ENCODE peak calls at places on chromosomes 5 and 9, in six cellular contexts. R is GM23338; D is CD8-positive, alpha-beta memory T cell; M is endodermal cell; U is IMR-90; B is effector memory CD4-positive, alpha-beta T cell. W is an unnamed sample. For H3K4me1, the result is how much of the 10 kb centered on the place peaks cover.

GRCh38 chr9:80498165-80498564 is 926.4 kb downstream of the TLE4 start:
- DNase-seq in R (no peak), B (no peak), U (no peak), M (no peak), D (no peak), W (no peak)

GRCh38 chr9:124875501-124875900 is 13.6 kb downstream of the ARPC5L start:
- DNase-seq in R (no peak), U (no peak), M (no peak), B (no peak), D (no peak), W (no peak)

GRCh38 chr5:44665101-44665701 is 143.5 kb upstream of the MRPS30 start:
- DNase-seq in M (no peak), B (no peak), U (no peak), R (no peak), D (no peak), W (peak)

GRCh38 chr5:135913713-135914626 is 18.3 kb upstream of the IL9 start:
- DNase-seq in B (no peak), R (no peak), M (no peak), U (no peak), D (no peak), W (no peak)

GRCh38 chr9:118129541-118129940 is 425.3 kb downstream of the TLR4 start:
- DNase-seq in U (no peak), B (no peak), R (no peak), M (no peak), D (no peak), W (no peak)

GRCh38 chr9:84331119-84331791 is 9.3 kb downstream of the SLC28A3 start:
- DNase-seq in B (no peak), U (peak), D (no peak), M (no peak), R (peak), W (peak)

GRCh38 chr5:89282832-89283510 is 400.0 kb upstream of the MEF2C start:
- DNase-seq in U (peak), R (no peak), B (no peak), D (no peak), M (no peak), W (no peak)

GRCh38 chr5:143652104-143652700 is 159.8 kb upstream of the HMHB1 start:
- DNase-seq in R (no peak), D (no peak), U (peak), M (no peak), B (no peak), W (no peak)

GRCh38 chr5:10958728-10959127 is 197.7 kb upstream of the DAP start:
- DNase-seq in B (no peak), U (no peak), D (no peak), R (no peak), M (no peak), W (no peak)

GRCh38 chr5:32851774-32852173 is 140.7 kb downstream of the NPR3 start:
- DNase-seq in M (no peak), B (no peak), R (no peak), U (no peak), D (no peak), W (no peak)

GRCh38 chr5:100623719-100624118 is 88.5 kb downstream of the FAM174A start:
- DNase-seq in D (peak), U (peak), R (peak), B (no peak), M (no peak), W (no peak)

GRCh38 chr5:154519375-154519774 is 41.3 kb upstream of the HAND1 start:
- DNase-seq in B (no peak), R (no peak), D (no peak), M (peak), U (peak), W (no peak)

GRCh38 chr9:81459591-81459990 is 229.8 kb downstream of the TLE1 start:
- DNase-seq in U (no peak), M (no peak), B (no peak), R (no peak), D (no peak), W (no peak)

GRCh38 chr9:137407590-137408300 is 15.2 kb downstream of the EXD3 start:
- DNase-seq in R (no peak), M (no peak), U (no peak), B (no peak), D (no peak), W (peak)

GRCh38 chr5:143002459-143003327 is 232.5 kb downstream of the ARHGAP26 start:
- DNase-seq in B (peak), U (peak), M (peak), R (peak), D (peak), W (peak)

GRCh38 chr9:81182421-81182820 is 506.9 kb downstream of the TLE1 start:
- DNase-seq in U (peak), B (no peak), R (no peak), D (no peak), M (peak), W (peak)

GRCh38 chr9:135670721-135671590 is 7.8 kb downstream of the LCN9 start:
- DNase-seq in D (no peak), B (no peak), M (no peak), R (no peak), U (no peak), W (peak)

GRCh38 chr5:53479656-53480473 is 564 bp upstream of the FST start:
- DNase-seq in B (no peak), R (peak), M (peak), U (peak), D (peak), W (peak)

GRCh38 chr9:129615407-129616285 is 5.3 kb downstream of the C9orf50 start:
- DNase-seq in R (no peak), M (no peak), B (no peak), U (no peak), D (no peak), W (no peak)

GRCh38 chr9:68887232-68887631 is 126.7 kb downstream of the PRKACG start:
- DNase-seq in M (no peak), R (no peak), D (no peak), U (no peak), B (no peak), W (no peak)

GRCh38 chr9:112050544-112051475 is 124.3 kb downstream of the SUSD1 start:
- DNase-seq in R (no peak), U (peak), M (peak), B (no peak), D (no peak), W (no peak)

GRCh38 chr5:178145965-178146820 is 7.5 kb downstream of the NHP2 start:
- DNase-seq in U (peak), D (peak), B (peak), R (peak), M (peak), W (peak)

GRCh38 chr9:122202099-122202498 is 26.7 kb downstream of the LHX6 start:
- DNase-seq in M (no peak), D (no peak), B (no peak), U (no peak), R (no peak), W (no peak)

GRCh38 chr9:99368341-99369326 is 146.6 kb downstream of the SEC61B start:
- DNase-seq in U (peak), D (no peak), M (no peak), R (peak), B (no peak), W (peak)

GRCh38 chr9:2745560-2746380 is 28.5 kb downstream of the KCNV2 start:
- DNase-seq in R (no peak), B (no peak), M (no peak), D (no peak), U (no peak), W (no peak)

GRCh38 chr9:21801683-21802417 is 586 bp upstream of the MTAP start:
- DNase-seq in U (peak), B (no peak), R (peak), M (peak), D (no peak), W (peak)

GRCh38 chr9:134882204-134882785 is 1.7 kb downstream of the FCN2 start:
- DNase-seq in R (no peak), M (no peak), B (no peak), D (no peak), U (no peak), W (no peak)

GRCh38 chr9:129208191-129209091 is 30.4 kb upstream of the IER5L start:
- DNase-seq in M (peak), U (no peak), R (peak), D (peak), B (no peak), W (peak)

GRCh38 chr5:42301349-42301748 is 121.9 kb upstream of the GHR start:
- DNase-seq in M (no peak), R (no peak), B (no peak), D (no peak), U (no peak), W (peak)

DNA sequence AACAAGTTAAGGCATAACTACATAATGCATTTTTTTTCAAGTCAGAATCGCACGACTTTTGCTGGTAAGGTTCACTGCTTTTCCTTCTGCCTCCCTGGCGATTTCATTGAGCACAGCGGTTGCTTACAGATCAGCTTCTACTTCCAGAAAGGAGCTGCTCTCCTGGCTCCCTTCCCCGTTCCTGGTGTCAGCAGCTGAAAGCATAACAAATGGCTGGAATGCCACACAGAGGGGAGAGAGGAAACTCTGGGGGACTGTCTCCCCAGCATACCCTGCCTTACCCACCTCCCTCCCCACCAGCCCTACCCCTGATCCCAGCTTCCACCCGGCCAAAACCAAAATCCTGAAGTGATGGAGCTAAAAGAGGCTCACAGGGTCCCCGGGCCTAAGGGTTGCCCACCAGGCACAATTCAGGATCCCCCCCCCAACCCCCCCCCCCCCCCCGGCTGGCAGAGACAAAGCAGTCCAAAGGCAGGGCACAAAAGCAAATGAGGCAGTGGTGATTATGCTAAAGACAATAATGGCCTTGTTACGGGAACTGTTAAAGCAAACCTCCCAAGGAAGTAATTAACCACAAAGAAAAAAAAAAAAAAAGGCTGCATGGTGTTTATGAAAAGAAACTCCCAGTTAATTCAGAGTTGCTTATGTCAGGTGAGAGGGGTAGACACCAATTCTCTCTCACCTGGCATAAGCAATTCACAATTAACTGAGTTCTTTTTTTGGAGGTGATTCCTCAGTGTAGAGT is 126.1 kb upstream of the WWC1 start:
- DNase-seq in B (no peak), M (peak), U (no peak), R (peak), D (no peak), W (no peak)
- H3K4me3 ChIP-seq in B (no peak), M (no peak), U (no peak), R (peak), D (no peak), W (no peak)

GRCh38 chr5:149759986-149760699 is 30.0 kb downstream of the PPARGC1B start:
- DNase-seq in D (no peak), U (no peak), B (no peak), M (no peak), R (no peak), W (peak)

GRCh38 chr5:149760700-149761187 is 30.6 kb downstream of the PPARGC1B start:
- DNase-seq in R (no peak), U (no peak), D (no peak), M (no peak), B (no peak), W (no peak)

GRCh38 chr5:149761461-149761860 is 31.4 kb downstream of the PPARGC1B start:
- DNase-seq in R (no peak), M (no peak), D (no peak), U (no peak), B (no peak), W (no peak)

GRCh38 chr5:149757956-149758355 is 27.8 kb downstream of the PPARGC1B start:
- DNase-seq in B (no peak), U (no peak), R (no peak), D (no peak), M (no peak), W (no peak)

GRCh38 chr5:149759563-149759962 is 29.5 kb downstream of the PPARGC1B start:
- DNase-seq in U (no peak), R (no peak), B (no peak), M (no peak), D (no peak), W (no peak)
- H3K4me1 ChIP-seq in U (under half), R (under half), B (under half), M (under half), D (under half), W (under half)

GRCh38 chr5:73214921-73215490 is 42.0 kb downstream of the TMEM174 start:
- DNase-seq in B (no peak), M (peak), D (no peak), U (no peak), R (peak), W (no peak)
- H3K27ac ChIP-seq in B (no peak), M (no peak), D (no peak), U (no peak), R (no peak), W (no peak)

GRCh38 chr5:107673106-107673367 is 2.3 kb upstream of the EFNA5 start:
- DNase-seq in D (no peak), M (no peak), U (peak), B (no peak), R (no peak), W (no peak)
- H3K4me3 ChIP-seq in D (peak), M (peak), U (peak), B (peak), R (peak), W (peak)

GRCh38 chr5:55231029-55231475 is 2.4 kb downstream of the CCNO start:
- DNase-seq in M (no peak), D (no peak), U (peak), R (no peak), B (no peak), W (peak)
- H3K4me1 ChIP-seq in M (under half), D (under half), U (under half), R (under half), B (under half), W (under half)

DNA sequence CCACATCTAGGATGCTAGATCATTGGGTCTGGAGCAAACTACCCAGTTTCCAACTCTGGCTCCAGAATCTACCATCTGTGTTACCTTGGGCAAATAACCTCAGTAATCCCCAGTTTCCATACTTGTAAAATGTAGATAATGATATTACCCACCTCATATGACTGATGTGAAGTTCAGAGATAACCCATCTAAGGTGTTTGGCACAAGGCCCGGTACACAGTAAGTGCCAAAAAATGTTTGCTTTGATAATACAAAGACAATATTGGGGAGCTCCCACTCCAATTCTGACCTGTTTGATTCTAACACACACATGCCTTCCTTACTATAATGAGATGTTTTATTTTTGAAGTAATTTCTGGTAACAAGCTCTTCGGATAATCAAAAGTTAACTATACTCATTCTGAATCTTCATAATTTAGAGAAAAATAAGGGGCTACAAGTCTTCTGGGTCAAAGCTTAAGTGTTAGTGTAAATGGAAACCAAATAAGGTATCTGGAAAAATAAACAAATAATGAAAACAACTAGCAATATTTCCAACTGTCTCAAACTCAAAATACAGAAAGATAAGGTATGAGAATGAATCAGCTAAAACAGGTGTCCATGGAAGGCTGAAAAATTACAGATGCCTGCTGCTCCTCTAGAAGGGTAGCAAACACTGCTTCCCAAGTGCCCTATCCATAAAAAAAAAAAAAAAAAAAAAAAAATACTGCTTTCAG is 30.4 kb downstream of the ELL2 start:
- DNase-seq in B (no peak), U (no peak), M (no peak), D (no peak), R (no peak), W (no peak)
- H3K27ac ChIP-seq in B (no peak), U (no peak), M (no peak), D (no peak), R (no peak), W (peak)

GRCh38 chr5:141484499-141485304 is at the start of gene PCDHGC4:
- DNase-seq in M (peak), R (peak), U (no peak), B (no peak), D (no peak), W (peak)
- H3K4me3 ChIP-seq in M (peak), R (peak), U (no peak), B (no peak), D (no peak), W (no peak)

GRCh38 chr9:33127881-33128280 is 39.3 kb downstream of the B4GALT1 start:
- DNase-seq in D (no peak), R (no peak), U (no peak), M (no peak), B (no peak), W (peak)

GRCh38 chr9:33129886-33130284 is 37.3 kb downstream of the B4GALT1 start:
- DNase-seq in M (no peak), D (no peak), R (no peak), U (no peak), B (no peak), W (no peak)

GRCh38 chr9:33130501-33130900 is 36.6 kb downstream of the B4GALT1 start:
- DNase-seq in U (peak), R (no peak), B (no peak), D (no peak), M (no peak), W (peak)

GRCh38 chr9:33128570-33128969 is 38.6 kb downstream of the B4GALT1 start:
- DNase-seq in R (no peak), B (no peak), M (no peak), D (no peak), U (no peak), W (peak)

GRCh38 chr9:33129251-33129885 is 37.8 kb downstream of the B4GALT1 start:
- DNase-seq in R (no peak), M (no peak), D (no peak), B (no peak), U (no peak), W (peak)
- H3K4me1 ChIP-seq in R (under half), M (under half), D (under half), B (under half), U (under half), W (under half)

DNA sequence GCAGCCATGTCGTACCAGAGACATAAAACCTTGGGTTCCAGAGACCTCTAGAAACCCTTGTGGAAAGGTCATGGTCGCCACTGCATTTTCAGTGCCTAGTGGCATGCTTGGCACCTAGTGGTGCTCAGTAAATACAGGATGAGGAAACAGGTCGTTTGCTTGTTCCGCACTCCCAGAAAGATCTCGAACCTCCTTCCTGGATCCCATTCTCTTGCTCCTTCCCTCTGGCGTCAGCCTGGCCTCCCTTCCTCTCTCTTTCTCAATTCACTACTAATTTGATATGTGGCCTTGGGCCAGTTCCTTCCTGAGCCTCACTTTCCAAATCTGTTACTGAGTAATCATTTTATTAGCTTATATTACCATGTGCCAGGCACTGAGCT is 4.4 kb downstream of the NDST1 start:
- DNase-seq in B (no peak), R (no peak), U (no peak), M (no peak), D (no peak), W (no peak)
- H3K27ac ChIP-seq in B (no peak), R (peak), U (no peak), M (no peak), D (no peak), W (peak)

GRCh38 chr5:98424681-98425454 is 348.6 kb upstream of the RGMB start:
- DNase-seq in U (peak), D (no peak), R (no peak), B (no peak), M (no peak), W (no peak)
- H3K4me3 ChIP-seq in U (no peak), D (no peak), R (no peak), B (no peak), M (no peak), W (no peak)

W was measured in osteoblast.